ENCODE peak calls at places on chromosomes 13 and 19, in four cellular contexts. Q is SK-N-SH, K is GM12878, H is K562. G is an unnamed sample.

GRCh38 chr13:76307157-76307556 is 579.0 kb downstream of the KCTD12 start:
- DNase-seq in K (no peak), Q (no peak), H (no peak), G (no peak)

GRCh38 chr13:111407381-111408131 is 87.1 kb downstream of the TEX29 start:
- DNase-seq in Q (no peak), H (no peak), K (no peak), G (no peak)

GRCh38 chr19:35828694-35829301 is 16.2 kb upstream of the PRODH2 start:
- DNase-seq in H (peak), K (no peak), Q (no peak), G (no peak)

GRCh38 chr13:28204043-28204442 is 65.7 kb downstream of the PAN3 start:
- DNase-seq in Q (no peak), K (no peak), H (no peak), G (no peak)

GRCh38 chr19:43784251-43784980 is 3.6 kb upstream of the KCNN4 start:
- DNase-seq in K (no peak), H (peak), Q (no peak), G (no peak)

GRCh38 chr19:31838163-31838798 is 489.0 kb upstream of the TSHZ3 start:
- DNase-seq in H (no peak), Q (no peak), K (no peak), G (no peak)

GRCh38 chr13:26628706-26629105 is 71.2 kb downstream of the WASF3 start:
- DNase-seq in H (no peak), K (no peak), Q (no peak), G (no peak)

GRCh38 chr13:79469608-79470007 is 11.3 kb upstream of the NDFIP2 start:
- DNase-seq in K (no peak), Q (no peak), H (no peak), G (no peak)

GRCh38 chr13:25980255-25980654 is 71.6 kb downstream of the SHISA2 start:
- DNase-seq in H (no peak), Q (peak), K (no peak), G (no peak)

GRCh38 chr19:46056536-46056935 is 15.7 kb upstream of the IGFL4 start:
- DNase-seq in K (no peak), Q (no peak), H (no peak), G (no peak)

GRCh38 chr13:99967884-99968520 is 3.6 kb downstream of the ZIC5 start:
- DNase-seq in K (no peak), Q (peak), H (no peak), G (no peak)

GRCh38 chr19:7645656-7646425 is 8.9 kb downstream of the STXBP2 start:
- DNase-seq in K (no peak), H (no peak), Q (peak), G (no peak)

GRCh38 chr19:30669329-30670010 is 297.3 kb downstream of the ZNF536 start:
- DNase-seq in H (peak), K (no peak), Q (peak), G (no peak)

GRCh38 chr19:14139944-14140343 is 3.6 kb upstream of the ASF1B start:
- DNase-seq in K (no peak), H (no peak), Q (no peak), G (peak)

GRCh38 chr19:48553676-48554384 is 1.9 kb downstream of the SULT2B1 start:
- DNase-seq in Q (peak), H (peak), K (no peak), G (no peak)

GRCh38 chr13:75316427-75316826 is 165.5 kb downstream of the TBC1D4 start:
- DNase-seq in H (no peak), K (no peak), Q (no peak), G (no peak)

GRCh38 chr13:73607489-73608156 is 526.6 kb downstream of the KLF12 start:
- DNase-seq in H (no peak), Q (no peak), K (no peak), G (no peak)
- TF ChIP-seq REST in H (no peak), Q (no peak), K (no peak), G (no peak)

GRCh38 chr13:49561064-49561410 is 24.3 kb downstream of the RCBTB1 start:
- DNase-seq in H (no peak), Q (peak), K (no peak), G (no peak)

GRCh38 chr13:49563513-49563912 is 21.8 kb downstream of the RCBTB1 start:
- DNase-seq in K (no peak), H (no peak), Q (no peak), G (peak)

GRCh38 chr13:49559006-49559405 is 26.4 kb downstream of the RCBTB1 start:
- DNase-seq in H (no peak), Q (no peak), K (no peak), G (no peak)

GRCh38 chr13:49560270-49561063 is 24.9 kb downstream of the RCBTB1 start:
- DNase-seq in K (no peak), H (no peak), Q (no peak), G (no peak)
- TF ChIP-seq GABPA in K (no peak), H (no peak), Q (no peak), G (no peak)

GRCh38 chr13:59437902-59438301 is 725.8 kb downstream of the DIAPH3 start:
- DNase-seq in K (no peak), H (no peak), Q (no peak), G (peak)
- TF ChIP-seq REST in K (peak), H (no peak), Q (peak), G (peak)

GRCh38 chr13:30318026-30318425 is 10.7 kb upstream of the KATNAL1 start:
- DNase-seq in Q (no peak), K (no peak), H (no peak), G (no peak)

GRCh38 chr13:30319130-30319529 is 11.8 kb upstream of the KATNAL1 start:
- DNase-seq in K (no peak), Q (no peak), H (no peak), G (no peak)

GRCh38 chr13:30322428-30322827 is 15.1 kb upstream of the KATNAL1 start:
- DNase-seq in H (peak), Q (no peak), K (no peak), G (no peak)

GRCh38 chr13:30323524-30323923 is 16.2 kb upstream of the KATNAL1 start:
- DNase-seq in H (no peak), K (no peak), Q (no peak), G (no peak)

GRCh38 chr13:30319703-30320102 is 12.4 kb upstream of the KATNAL1 start:
- DNase-seq in Q (no peak), H (no peak), K (no peak), G (no peak)
- TF ChIP-seq GABPA in Q (no peak), H (no peak), K (no peak), G (no peak)

G was measured in HL-60.